ENCODE peak calls at places on chromosomes 2 and 18, in six cellular contexts. J is sigmoid colon, H is HCT116, U is nephron progenitor cell, A is body of pancreas, Z is cardiac muscle cell. I is an unnamed sample.

GRCh38 chr2:112708968-112709367 is 11.9 kb upstream of the NT5DC4 start:
- DNase-seq in J (no peak), H (no peak), U (no peak), A (no peak), Z (no peak), I (no peak)

GRCh38 chr2:34979148-34979547 is 1376.4 kb upstream of the CRIM1 start:
- DNase-seq in J (no peak), H (no peak), U (no peak), A (no peak), Z (no peak), I (no peak)

GRCh38 chr2:75403991-75404428 is 156.7 kb downstream of the EVA1A start:
- DNase-seq in J (no peak), H (peak; percentile 39), U (peak; percentile 15), A (no peak), Z (peak; percentile 73), I (peak; percentile 16)

GRCh38 chr18:478679-479078 is 21.8 kb downstream of the COLEC12 start:
- DNase-seq in J (no peak), H (no peak), U (no peak), A (no peak), Z (peak; percentile 91), I (no peak)

GRCh38 chr2:233451950-233452349 is 97.7 kb downstream of the DGKD start:
- DNase-seq in J (no peak), H (no peak), U (no peak), A (no peak), Z (no peak), I (no peak)

GRCh38 chr2:75290600-75291140 is 91.3 kb upstream of the TACR1 start:
- DNase-seq in J (no peak), H (no peak), U (peak; percentile 12), A (no peak), Z (peak; percentile 55), I (no peak)

GRCh38 chr2:64859208-64860161 is 129.7 kb upstream of the SLC1A4 start:
- DNase-seq in J (peak; percentile 97), H (peak; percentile 63), U (peak; percentile 83), A (peak; percentile 93), Z (peak; percentile 95), I (peak; percentile 74)

GRCh38 chr2:96869824-96870630 is at the start of gene SEMA4C:
- DNase-seq in J (peak; percentile 88), H (no peak), U (peak; percentile 76), A (peak; percentile 69), Z (peak; percentile 50), I (peak; percentile 58)

GRCh38 chr2:10057231-10058107 is 14.1 kb downstream of the KLF11 start:
- DNase-seq in J (peak; percentile 86), H (no peak), U (peak; percentile 69), A (no peak), Z (peak; percentile 89), I (peak; percentile 54)

GRCh38 chr2:236600892-236601291 is 31.3 kb downstream of the ACKR3 start:
- DNase-seq in J (no peak), H (no peak), U (no peak), A (no peak), Z (no peak), I (no peak)

GRCh38 chr2:105299290-105299689 is 30.2 kb downstream of the TGFBRAP1 start:
- DNase-seq in J (no peak), H (no peak), U (no peak), A (no peak), Z (no peak), I (no peak)
- TF ChIP-seq CTCF in J (no peak), H (peak; percentile 13), U (no peak), A (no peak), Z (no peak), I (no peak)

GRCh38 chr2:231546014-231546413 is 15.8 kb upstream of the NMUR1 start:
- DNase-seq in J (no peak), H (no peak), U (no peak), A (no peak), Z (no peak), I (no peak)

GRCh38 chr2:231545105-231545902 is 15.1 kb upstream of the NMUR1 start:
- DNase-seq in J (no peak), H (no peak), U (no peak), A (no peak), Z (peak; percentile 90), I (no peak)

GRCh38 chr2:231547315-231548110 is 17.3 kb upstream of the NMUR1 start:
- DNase-seq in J (no peak), H (no peak), U (no peak), A (no peak), Z (no peak), I (no peak)

GRCh38 chr2:231540017-231540416 is 9.8 kb upstream of the NMUR1 start:
- DNase-seq in J (no peak), H (no peak), U (no peak), A (no peak), Z (no peak), I (no peak)

DNA sequence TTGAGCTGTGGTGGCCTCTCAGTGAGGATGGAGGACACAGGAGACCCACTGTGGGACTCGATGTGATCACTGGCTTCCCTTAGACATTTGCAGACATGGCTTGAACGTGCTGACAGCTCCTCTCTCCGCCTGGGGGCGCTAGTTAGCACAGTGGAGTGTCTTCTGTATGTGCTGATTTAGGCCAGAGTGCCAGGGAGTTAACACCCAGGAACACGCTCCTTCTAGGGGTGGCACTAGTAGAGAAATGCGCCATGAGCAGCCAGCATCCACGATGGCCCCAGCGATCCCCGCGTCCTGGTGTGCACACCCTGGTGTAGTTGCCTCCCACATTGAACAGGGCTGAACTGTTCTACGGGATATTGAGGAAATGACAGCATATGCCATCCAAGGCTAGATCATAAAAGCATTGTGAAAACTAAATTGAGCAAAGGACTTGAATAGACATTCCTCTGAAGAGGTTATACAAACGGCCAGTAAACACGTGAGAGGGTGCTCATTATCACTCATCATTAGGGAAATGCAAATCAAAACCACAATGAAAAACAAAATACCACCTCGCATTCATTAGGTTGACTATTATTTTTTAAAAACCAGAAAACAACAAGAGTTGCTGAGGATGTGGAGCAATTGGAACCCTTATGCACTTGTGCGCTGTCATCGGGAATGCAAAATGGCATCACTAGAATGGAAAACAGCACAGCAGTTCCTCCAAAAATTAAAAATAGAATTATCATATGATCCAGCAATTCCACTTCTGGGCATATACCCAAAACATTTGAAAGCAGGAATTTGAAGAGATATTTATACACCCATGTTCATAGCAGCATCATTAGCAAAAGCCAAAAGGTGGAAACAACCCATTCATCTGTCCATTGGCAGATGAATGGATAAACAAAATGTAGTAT is 11.6 kb upstream of the NMUR1 start:
- DNase-seq in J (no peak), H (no peak), U (no peak), A (no peak), Z (peak; percentile 45), I (no peak)
- TF ChIP-seq CTCF in J (no peak), H (peak; percentile 53), U (peak; percentile 16), A (no peak), Z (peak; percentile 30), I (no peak)

DNA sequence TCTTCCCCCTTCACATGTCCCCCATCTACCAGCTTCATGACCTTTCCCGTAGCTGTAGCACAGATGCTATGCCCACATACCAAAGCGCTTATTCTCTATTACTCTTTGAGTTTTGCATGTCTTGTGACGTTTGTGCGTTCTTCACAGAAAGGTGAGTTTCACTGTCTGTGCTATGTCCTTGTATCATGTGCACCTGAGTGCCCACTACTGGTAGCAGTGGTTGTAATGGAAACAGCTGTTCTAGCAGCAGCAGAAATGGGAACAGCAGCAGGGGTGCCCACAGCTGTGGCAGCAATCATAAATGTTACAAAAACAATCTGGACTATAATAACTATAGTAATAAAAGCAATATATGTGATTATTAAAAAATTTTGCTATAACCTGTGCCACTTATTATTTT is 127.1 kb downstream of the STK39 start:
- DNase-seq in J (no peak), H (no peak), U (no peak), A (no peak), Z (no peak), I (no peak)
- TF ChIP-seq CTCF in J (no peak), H (peak; percentile 23), U (no peak), A (no peak), Z (no peak), I (no peak)

GRCh38 chr2:181239400-181239799 is 217.8 kb upstream of the ITGA4 start:
- DNase-seq in J (no peak), H (peak; percentile 53), U (peak; percentile 4), A (no peak), Z (no peak), I (no peak)
- TF ChIP-seq CTCF in J (no peak), H (peak; percentile 66), U (no peak), A (no peak), Z (no peak), I (no peak)

GRCh38 chr2:238445409-238446190 is 18.9 kb downstream of the ASB1 start:
- DNase-seq in J (no peak), H (no peak), U (no peak), A (no peak), Z (no peak), I (no peak)
- TF ChIP-seq CTCF in J (no peak), H (no peak), U (no peak), A (no peak), Z (no peak), I (no peak)

GRCh38 chr2:231410293-231411004 is 14.9 kb downstream of the B3GNT7 start:
- DNase-seq in J (no peak), H (no peak), U (no peak), A (no peak), Z (no peak), I (no peak)
- TF ChIP-seq CTCF in J (no peak), H (peak; percentile 81), U (no peak), A (peak; percentile 34), Z (peak; percentile 35), I (peak; percentile 28)

GRCh38 chr2:38818565-38818964 is 40.6 kb downstream of the GEMIN6 start:
- DNase-seq in J (no peak), H (no peak), U (no peak), A (no peak), Z (no peak), I (no peak)
- TF ChIP-seq CTCF in J (no peak), H (no peak), U (no peak), A (no peak), Z (no peak), I (no peak)

DNA sequence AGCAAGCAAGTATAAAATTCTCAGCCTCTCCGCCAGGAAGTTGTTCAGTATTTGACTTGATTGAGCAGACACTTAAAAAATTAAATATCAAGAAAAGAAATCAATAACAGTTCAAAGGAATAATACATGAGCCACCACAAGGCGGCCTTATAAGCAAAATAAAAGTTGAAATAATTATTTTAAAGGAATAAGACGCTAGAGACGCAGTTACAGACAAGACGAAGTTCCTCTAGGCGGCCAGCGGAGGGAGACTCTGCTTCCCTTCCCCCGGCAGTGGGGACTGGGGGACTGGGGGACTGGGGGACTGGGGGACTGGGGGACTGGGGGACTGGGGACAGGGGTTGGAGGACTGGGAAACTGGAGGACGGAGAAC is 524 bp downstream of the CCDC178 start:
- DNase-seq in J (peak; percentile 66), H (no peak), U (peak; percentile 64), A (peak; percentile 57), Z (peak; percentile 64), I (no peak)
- TF ChIP-seq CTCF in J (no peak), H (no peak), U (peak; percentile 49), A (peak; percentile 50), Z (peak; percentile 51), I (no peak)

GRCh38 chr2:1713839-1714236 is 30.5 kb downstream of the PXDN start:
- DNase-seq in J (no peak), H (no peak), U (no peak), A (no peak), Z (no peak), I (no peak)
- TF ChIP-seq CTCF in J (no peak), H (no peak), U (no peak), A (no peak), Z (no peak), I (no peak)

DNA sequence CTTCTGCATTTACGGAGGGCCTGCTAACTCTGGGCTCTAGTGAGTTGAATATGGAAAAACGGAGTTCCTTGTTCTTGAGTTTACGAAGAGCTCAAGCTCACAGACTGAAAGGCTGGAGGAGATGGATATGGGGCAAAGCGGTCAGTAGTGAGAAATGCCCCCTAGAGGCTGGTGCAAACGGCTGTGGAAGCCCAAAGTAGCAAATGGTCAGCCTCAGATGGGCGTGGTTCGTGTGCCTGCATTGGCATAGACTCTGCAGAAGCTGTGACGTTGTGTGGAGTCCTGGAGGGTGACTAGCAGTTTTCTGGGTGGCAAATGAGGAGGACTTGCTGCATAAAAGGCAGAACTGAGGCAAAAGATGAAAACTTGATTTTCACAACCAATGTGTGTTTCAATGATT is 93.6 kb upstream of the TWIST2 start:
- DNase-seq in J (no peak), H (peak; percentile 22), U (no peak), A (no peak), Z (no peak), I (no peak)
- TF ChIP-seq CTCF in J (no peak), H (peak; percentile 56), U (no peak), A (no peak), Z (peak; percentile 33), I (no peak)

I was measured in Calu3.